ENCODE peak calls at places on chromosomes 13 and 19, in nine cellular contexts. V is GM12864, L is AG04450, O is breast epithelium, N is omental fat pad, P is body of pancreas, M is prostate gland, S is dorsolateral prefrontal cortex, D is A673. F is an unnamed sample.

GRCh38 chr13:112241288-112241687 is 134.9 kb upstream of the SPACA7 start:
- DNase-seq in V (no peak), L (no peak), O (no peak), N (no peak), P (no peak), M (no peak), S (no peak), D (peak; percentile 62), F (no peak)

GRCh38 chr13:34161829-34162544 is 344.0 kb downstream of the RFC3 start:
- DNase-seq in V (no peak), L (peak; percentile 43), O (no peak), N (no peak), P (no peak), M (no peak), S (no peak), D (peak; percentile 53), F (no peak)

GRCh38 chr13:97435794-97436193 is 1.8 kb downstream of the RAP2A start:
- DNase-seq in V (no peak), L (no peak), O (no peak), N (no peak), P (no peak), M (no peak), S (no peak), D (no peak), F (no peak)

GRCh38 chr19:2867025-2867991 is at the start of gene ZNF556:
- DNase-seq in V (no peak), L (no peak), O (no peak), N (no peak), P (no peak), M (no peak), S (no peak), D (peak; percentile 33), F (no peak)

GRCh38 chr13:98821372-98822237 is 69.1 kb upstream of the SLC15A1 start:
- DNase-seq in V (no peak), L (no peak), O (no peak), N (no peak), P (peak; percentile 33), M (no peak), S (no peak), D (peak; percentile 87), F (no peak)

GRCh38 chr19:16143399-16144215 is at the start of gene HSH2D:
- DNase-seq in V (peak; percentile 97), L (no peak), O (peak; percentile 54), N (no peak), P (peak; percentile 95), M (peak; percentile 71), S (no peak), D (no peak), F (no peak)

GRCh38 chr19:46350758-46351159 is 3.9 kb downstream of the PPP5C start:
- DNase-seq in V (no peak), L (no peak), O (no peak), N (no peak), P (peak; percentile 73), M (no peak), S (peak; percentile 24), D (no peak), F (no peak)

GRCh38 chr19:2455481-2456300 is 1.1 kb downstream of the LMNB2 start:
- DNase-seq in V (no peak), L (no peak), O (no peak), N (peak; percentile 36), P (peak; percentile 44), M (no peak), S (peak; percentile 52), D (peak; percentile 42), F (peak; percentile 24)

GRCh38 chr19:40716031-40716654 is 543 bp downstream of the COQ8B start:
- DNase-seq in V (peak; percentile 43), L (peak; percentile 6), O (no peak), N (peak; percentile 85), P (peak; percentile 48), M (peak; percentile 46), S (no peak), D (no peak), F (no peak)

GRCh38 chr19:36213793-36214387 is 575 bp downstream of the ZNF565 start:
- DNase-seq in V (peak; percentile 25), L (no peak), O (no peak), N (peak; percentile 26), P (peak; percentile 25), M (peak; percentile 6), S (peak; percentile 46), D (no peak), F (no peak)

GRCh38 chr13:95188128-95188527 is 113.1 kb downstream of the ABCC4 start:
- DNase-seq in V (no peak), L (no peak), O (no peak), N (no peak), P (no peak), M (no peak), S (no peak), D (no peak), F (no peak)

DNA sequence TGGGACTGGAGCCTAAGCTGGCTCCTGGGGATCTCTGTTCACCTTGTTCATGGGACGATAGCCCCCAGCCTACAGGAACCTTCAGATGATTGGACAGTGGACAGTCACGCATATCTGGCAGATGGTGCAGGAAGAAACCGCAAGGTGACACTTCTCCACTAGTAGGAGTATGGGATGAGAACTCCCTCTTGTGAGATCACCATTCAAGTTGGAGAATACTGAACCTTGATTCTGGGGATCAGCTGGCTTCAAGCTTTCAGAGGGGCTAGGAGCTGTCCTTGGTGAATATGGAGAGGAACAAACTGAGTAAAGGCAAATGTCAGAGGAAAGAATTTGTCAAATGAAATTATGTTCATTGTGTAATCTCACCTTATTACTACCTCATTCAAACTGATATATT is 204.5 kb downstream of the PDS5B start:
- DNase-seq in V (no peak), L (no peak), O (no peak), N (no peak), P (no peak), M (no peak), S (no peak), D (peak; percentile 28), F (no peak)
- TF ChIP-seq CTCF in V (peak; percentile 2), L (peak; percentile 24), O (no peak), N (no peak), P (no peak), M (no peak), S (no peak), D (peak; percentile 34), F (no peak)

DNA sequence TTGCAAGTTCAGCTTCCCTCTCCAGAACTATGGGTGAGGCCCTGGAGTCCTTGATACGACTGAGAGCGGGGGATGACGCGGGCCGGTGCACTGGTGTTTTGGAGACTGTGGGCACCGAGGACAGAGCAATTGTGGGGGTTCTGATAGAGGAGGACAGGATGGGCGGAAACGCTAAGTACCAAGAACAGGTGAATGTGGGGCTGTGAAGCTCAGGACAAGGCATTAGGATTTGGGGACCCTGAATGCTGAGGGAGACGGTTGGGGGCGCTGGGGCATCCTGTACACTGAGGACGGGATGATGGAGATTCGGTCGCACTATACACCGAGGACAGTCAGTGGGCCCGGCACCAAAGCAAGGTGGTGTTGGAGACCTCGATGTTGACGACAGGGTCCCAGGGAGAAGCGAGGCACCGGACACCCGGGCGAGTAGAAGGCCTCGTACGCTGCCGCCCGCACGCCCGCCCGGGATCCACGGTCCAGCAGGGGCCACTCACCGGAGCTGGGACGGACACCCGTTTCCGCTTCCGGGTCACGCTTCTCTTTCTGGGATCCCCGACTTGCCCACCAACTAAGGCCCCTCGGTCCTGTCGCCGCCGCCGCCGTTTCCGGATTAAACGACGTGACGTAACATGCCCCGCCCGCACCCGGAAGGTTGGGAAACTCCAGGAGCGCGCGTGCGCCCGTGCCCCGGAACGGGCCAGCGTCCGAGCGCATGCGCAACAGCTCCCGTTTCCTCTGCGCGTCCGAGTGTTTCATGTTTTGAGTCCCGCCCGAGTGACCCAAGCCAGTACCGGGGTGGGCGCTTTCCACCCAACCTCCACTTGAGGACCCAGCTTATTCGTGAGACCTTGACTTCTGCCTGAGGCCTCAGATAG is at the start of gene CHMP2A:
- DNase-seq in V (peak; percentile 86), L (peak; percentile 90), O (peak; percentile 98), N (peak; percentile 97), P (peak; percentile 98), M (peak; percentile 96), S (peak; percentile 99), D (peak; percentile 98), F (peak; percentile 96)
- TF ChIP-seq CTCF in V (no peak), L (no peak), O (no peak), N (no peak), P (no peak), M (peak; percentile 15), S (no peak), D (no peak), F (no peak)

GRCh38 chr13:77338961-77339401 is 12.1 kb upstream of the MYCBP2 start:
- DNase-seq in V (no peak), L (no peak), O (no peak), N (no peak), P (no peak), M (no peak), S (no peak), D (no peak), F (no peak)

GRCh38 chr13:77338329-77338728 is 11.4 kb upstream of the MYCBP2 start:
- DNase-seq in V (no peak), L (no peak), O (no peak), N (no peak), P (no peak), M (no peak), S (no peak), D (no peak), F (no peak)

GRCh38 chr13:77333521-77334083 is 6.7 kb upstream of the MYCBP2 start:
- DNase-seq in V (no peak), L (no peak), O (no peak), N (no peak), P (no peak), M (no peak), S (no peak), D (no peak), F (no peak)

GRCh38 chr13:77339408-77339807 is 12.5 kb upstream of the MYCBP2 start:
- DNase-seq in V (no peak), L (no peak), O (no peak), N (no peak), P (no peak), M (no peak), S (no peak), D (no peak), F (no peak)

DNA sequence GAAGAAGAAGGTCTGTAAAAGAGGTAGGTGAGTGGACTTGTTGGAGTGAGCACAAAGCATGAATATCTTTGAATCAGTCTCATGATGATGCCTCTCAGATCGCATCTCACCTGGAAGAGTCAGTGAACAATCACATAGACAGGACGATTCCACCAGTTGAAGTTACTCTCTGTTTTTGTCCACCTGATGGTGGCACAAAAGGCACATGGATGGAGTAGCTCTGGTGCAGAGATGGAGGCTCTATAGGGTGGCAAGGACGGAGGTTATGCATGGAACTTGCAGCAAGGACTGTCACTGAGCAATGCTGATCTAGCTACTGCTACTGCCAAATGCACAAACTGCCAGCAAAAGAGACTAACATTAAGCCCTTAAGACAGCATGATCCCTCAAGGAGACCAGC is 10.3 kb upstream of the MYCBP2 start:
- DNase-seq in V (no peak), L (no peak), O (no peak), N (no peak), P (no peak), M (no peak), S (no peak), D (no peak), F (no peak)
- TF ChIP-seq CTCF in V (no peak), L (no peak), O (no peak), N (no peak), P (no peak), M (no peak), S (no peak), D (no peak), F (no peak)

DNA sequence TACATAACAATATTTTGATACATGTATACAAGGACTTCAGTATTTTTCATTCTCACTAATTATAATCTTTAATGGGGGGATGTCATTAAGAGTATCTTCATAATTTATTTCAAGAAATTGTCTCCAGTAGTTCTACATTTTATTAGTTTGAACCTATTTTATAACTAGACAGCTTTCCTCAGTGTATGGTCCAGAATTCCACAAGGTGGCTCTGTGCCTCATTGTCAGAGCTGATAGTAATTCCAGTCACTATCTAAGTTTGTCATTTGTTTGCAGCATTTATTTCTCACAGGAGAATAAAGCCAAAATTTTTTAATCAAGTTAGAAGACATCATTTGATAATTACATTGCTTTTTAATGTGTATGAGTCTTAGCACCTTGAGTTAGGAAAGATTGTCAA is 1633.0 kb upstream of the PCDH20 start:
- DNase-seq in V (no peak), L (no peak), O (no peak), N (no peak), P (no peak), M (no peak), S (no peak), D (peak; percentile 28), F (no peak)
- TF ChIP-seq CTCF in V (no peak), L (peak; percentile 23), O (no peak), N (no peak), P (no peak), M (no peak), S (no peak), D (peak; percentile 50), F (peak; percentile 28)

F was measured in progenitor cell of endocrine pancreas.